ENCODE peak calls at places on chromosomes 2 and 18, in four cellular contexts. K, N, E and F are unnamed samples.

GRCh38 chr2:103167599-103167998 is 405.8 kb downstream of the TMEM182 start:
- DNase-seq in K (no peak), N (no peak), E (no peak), F (no peak)

GRCh38 chr2:148909114-148909513 is 34.1 kb downstream of the KIF5C start:
- DNase-seq in K (no peak), N (no peak), E (no peak), F (no peak)

GRCh38 chr2:28598484-28598883 is 102.6 kb downstream of the PLB1 start:
- DNase-seq in K (no peak), N (no peak), E (no peak), F (no peak)

GRCh38 chr2:134189009-134189717 is 64.7 kb upstream of the MGAT5 start:
- DNase-seq in K (no peak), N (no peak), E (no peak), F (peak)

GRCh38 chr18:29154758-29155725 is 978.1 kb upstream of the CDH2 start:
- DNase-seq in K (no peak), N (no peak), E (no peak), F (no peak)

GRCh38 chr2:28378679-28379392 is 13.8 kb upstream of the FOSL2 start:
- DNase-seq in K (no peak), N (no peak), E (no peak), F (no peak)

GRCh38 chr2:36389081-36389480 is 33.5 kb downstream of the CRIM1 start:
- DNase-seq in K (no peak), N (no peak), E (no peak), F (peak)

GRCh38 chr2:83594841-83595720 is 864.0 kb downstream of the SUCLG1 start:
- DNase-seq in K (no peak), N (no peak), E (no peak), F (no peak)

GRCh38 chr2:230042195-230042594 is 26.5 kb downstream of the SLC16A14 start:
- DNase-seq in K (no peak), N (no peak), E (no peak), F (no peak)

GRCh38 chr2:101986804-101987740 is 4.7 kb upstream of the IL1R2 start:
- DNase-seq in K (peak), N (no peak), E (no peak), F (no peak)

GRCh38 chr2:172745636-172746035 is 10.0 kb downstream of the RAPGEF4 start:
- DNase-seq in K (no peak), N (no peak), E (no peak), F (no peak)

GRCh38 chr18:46469186-46469915 is 187.7 kb downstream of the LOXHD1 start:
- DNase-seq in K (no peak), N (no peak), E (no peak), F (no peak)

GRCh38 chr2:80592106-80592505 is 287.6 kb upstream of the LRRTM1 start:
- DNase-seq in K (no peak), N (no peak), E (no peak), F (no peak)

GRCh38 chr2:173792166-173792565 is 173.0 kb downstream of the SP3 start:
- DNase-seq in K (no peak), N (no peak), E (no peak), F (no peak)

GRCh38 chr2:181673178-181673577 is 7.1 kb downstream of the NEUROD1 start:
- DNase-seq in K (no peak), N (peak), E (no peak), F (no peak)

GRCh38 chr2:215590353-215590752 is 154.5 kb upstream of the FN1 start:
- DNase-seq in K (peak), N (no peak), E (no peak), F (no peak)

GRCh38 chr18:49305688-49306336 is 154.6 kb downstream of the DYM start:
- DNase-seq in K (no peak), N (no peak), E (no peak), F (no peak)

GRCh38 chr2:96353606-96354095 is 18.1 kb downstream of the NCAPH start:
- DNase-seq in K (no peak), N (no peak), E (no peak), F (no peak)

GRCh38 chr2:37869756-37870155 is 55.3 kb upstream of the RMDN2 start:
- DNase-seq in K (no peak), N (no peak), E (no peak), F (no peak)

GRCh38 chr2:39994151-39994550 is 215.1 kb upstream of the THUMPD2 start:
- DNase-seq in K (no peak), N (no peak), E (no peak), F (no peak)

GRCh38 chr18:35127201-35127600 is 86.0 kb downstream of the MAPRE2 start:
- DNase-seq in K (peak), N (no peak), E (peak), F (peak)

GRCh38 chr2:67544286-67544685 is 147.2 kb downstream of the ETAA1 start:
- DNase-seq in K (no peak), N (no peak), E (no peak), F (no peak)

DNA sequence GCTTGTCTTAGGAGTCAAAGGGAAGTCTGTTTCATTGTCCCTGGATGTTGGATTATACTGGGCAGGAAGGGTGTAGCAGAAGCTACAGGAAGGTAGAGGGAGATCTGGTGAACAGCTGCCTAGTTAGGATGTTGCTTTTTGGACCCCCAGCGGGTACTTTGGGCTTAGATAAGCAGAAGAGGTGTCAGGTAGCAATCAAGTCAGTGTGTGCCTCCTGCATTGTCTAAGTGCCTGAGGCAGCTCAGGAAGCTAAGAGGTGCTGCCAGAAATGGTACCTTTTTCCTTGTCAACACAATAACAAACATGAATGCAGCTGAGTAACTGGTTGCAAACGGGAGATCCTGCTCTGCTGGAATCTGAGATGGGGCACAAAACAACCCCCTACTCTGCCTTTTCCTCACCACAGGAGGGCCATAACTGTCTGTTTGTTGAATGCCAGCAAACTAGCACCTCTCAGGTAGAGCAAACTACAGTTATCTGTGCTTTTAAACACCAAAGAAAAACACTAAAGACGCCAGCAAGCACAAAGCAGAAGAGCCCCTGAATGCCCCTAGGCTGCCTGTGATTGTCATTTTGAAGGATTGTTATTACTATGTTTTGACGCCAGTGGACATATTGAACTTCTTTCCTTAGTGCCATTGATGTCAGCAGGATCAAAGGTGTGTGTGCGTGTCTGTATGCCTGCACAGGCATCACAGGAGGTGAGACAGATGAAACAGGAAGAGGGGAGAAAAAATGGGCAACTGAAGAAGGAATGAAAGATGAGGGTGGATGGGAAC is 151.4 kb downstream of the ETAA1 start:
- DNase-seq in K (no peak), N (no peak), E (no peak), F (no peak)
- TF ChIP-seq REST in K (no peak), N (no peak), E (no peak), F (no peak)

GRCh38 chr2:9298583-9298982 is 92.0 kb downstream of the ASAP2 start:
- DNase-seq in K (no peak), N (no peak), E (no peak), F (no peak)

GRCh38 chr2:9297807-9298206 is 91.2 kb downstream of the ASAP2 start:
- DNase-seq in K (no peak), N (no peak), E (no peak), F (no peak)

GRCh38 chr2:9294764-9295163 is 88.2 kb downstream of the ASAP2 start:
- DNase-seq in K (no peak), N (no peak), E (no peak), F (no peak)

GRCh38 chr2:9296559-9296958 is 89.9 kb downstream of the ASAP2 start:
- DNase-seq in K (no peak), N (no peak), E (no peak), F (no peak)

GRCh38 chr2:9297156-9297555 is 90.5 kb downstream of the ASAP2 start:
- DNase-seq in K (no peak), N (no peak), E (no peak), F (no peak)
- TF ChIP-seq ESRRA in K (no peak), N (no peak), E (no peak), F (no peak)

GRCh38 chr18:40437517-40437916 is 1517.5 kb upstream of the PIK3C3 start:
- DNase-seq in K (no peak), N (no peak), E (no peak), F (no peak)
- TF ChIP-seq REST in K (no peak), N (no peak), E (no peak), F (no peak)

DNA sequence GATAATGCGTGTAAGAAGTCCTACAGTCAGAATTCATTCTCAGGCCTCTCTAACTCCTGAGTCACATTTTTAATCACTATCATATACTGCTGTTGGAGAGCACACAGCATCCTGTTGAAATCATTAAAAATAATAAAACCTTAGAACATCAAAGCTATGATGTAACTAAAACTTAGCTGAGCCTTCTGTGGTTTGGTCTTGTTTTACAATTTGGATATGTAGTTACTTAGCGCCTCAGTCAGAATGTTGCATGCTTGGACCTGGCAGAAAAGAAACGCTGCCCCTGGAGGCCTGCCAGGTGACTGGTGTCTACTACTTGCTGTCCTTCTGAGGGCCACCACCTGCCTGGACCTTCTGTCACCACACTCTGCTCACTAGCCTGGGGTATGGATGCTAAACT is 261.1 kb upstream of the RASGRP3 start:
- DNase-seq in K (no peak), N (no peak), E (no peak), F (no peak)
- TF ChIP-seq ESRRA in K (no peak), N (no peak), E (no peak), F (no peak)

DNA sequence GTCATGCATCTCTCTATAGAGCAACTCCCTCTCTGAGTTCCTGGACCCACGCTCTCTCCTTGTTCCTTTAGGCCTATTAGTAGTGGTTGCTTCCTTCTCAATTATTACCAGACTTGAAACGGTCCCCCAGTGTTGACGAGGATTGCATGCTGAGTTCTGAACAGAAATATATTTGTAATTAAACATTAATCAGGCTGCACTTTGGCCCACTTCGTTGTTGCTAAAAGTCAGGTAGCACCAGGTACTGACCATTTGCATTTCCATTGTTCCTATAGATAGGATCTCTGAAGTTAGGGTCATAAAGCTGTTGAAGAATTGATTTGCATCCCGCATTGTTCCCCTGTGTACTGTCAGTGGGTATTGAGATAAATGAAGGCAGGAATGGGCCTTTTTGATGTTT is 36.9 kb upstream of the TTR start:
- DNase-seq in K (no peak), N (no peak), E (no peak), F (no peak)
- TF ChIP-seq REST in K (no peak), N (no peak), E (no peak), F (no peak)

GRCh38 chr18:70374154-70374553 is 85.3 kb downstream of the SOCS6 start:
- DNase-seq in K (no peak), N (no peak), E (no peak), F (peak)
- TF ChIP-seq ESRRA in K (no peak), N (no peak), E (no peak), F (no peak)

GRCh38 chr2:207772844-207773205 is 3.1 kb upstream of the FZD5 start:
- DNase-seq in K (no peak), N (no peak), E (no peak), F (no peak)

GRCh38 chr2:207771421-207771820 is 1.7 kb upstream of the FZD5 start:
- DNase-seq in K (no peak), N (no peak), E (no peak), F (no peak)

GRCh38 chr2:207768891-207769596 is 662 bp downstream of the FZD5 start:
- DNase-seq in K (peak), N (no peak), E (peak), F (peak)

GRCh38 chr2:207772081-207772843 is 2.6 kb upstream of the FZD5 start:
- DNase-seq in K (no peak), N (no peak), E (peak), F (no peak)

GRCh38 chr2:207770602-207771404 is 1.1 kb upstream of the FZD5 start:
- DNase-seq in K (no peak), N (no peak), E (no peak), F (no peak)
- TF ChIP-seq REST in K (no peak), N (no peak), E (no peak), F (no peak)

DNA sequence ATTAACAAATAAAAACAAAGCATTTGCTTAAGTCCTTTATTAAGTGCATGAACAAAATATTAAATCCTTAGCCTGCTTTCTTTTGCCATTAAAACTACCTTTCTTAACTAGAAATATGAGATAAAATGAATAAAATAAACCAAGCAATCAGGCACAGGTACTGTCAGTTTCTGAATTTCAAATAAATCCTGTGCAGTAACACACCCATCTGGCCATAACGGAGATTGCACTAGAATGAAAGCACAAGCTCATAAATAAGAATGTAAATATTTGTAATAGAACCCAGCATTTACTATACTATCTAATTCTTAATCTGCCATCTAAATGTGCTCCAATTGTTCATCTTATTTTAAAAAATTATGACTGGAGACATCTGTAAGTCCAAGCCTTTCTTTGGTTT is 31.9 kb downstream of the PRKRA start:
- DNase-seq in K (no peak), N (no peak), E (peak), F (no peak)
- TF ChIP-seq ESRRA in K (no peak), N (no peak), E (no peak), F (no peak)

GRCh38 chr2:145287686-145288085 is 767.8 kb upstream of the ZEB2 start:
- DNase-seq in K (no peak), N (no peak), E (no peak), F (no peak)

GRCh38 chr2:145288650-145289496 is 769.0 kb upstream of the ZEB2 start:
- DNase-seq in K (no peak), N (no peak), E (peak), F (no peak)

GRCh38 chr2:145284551-145284950 is 764.6 kb upstream of the ZEB2 start:
- DNase-seq in K (no peak), N (no peak), E (no peak), F (no peak)

GRCh38 chr2:145283131-145283530 is 763.2 kb upstream of the ZEB2 start:
- DNase-seq in K (no peak), N (no peak), E (no peak), F (no peak)

DNA sequence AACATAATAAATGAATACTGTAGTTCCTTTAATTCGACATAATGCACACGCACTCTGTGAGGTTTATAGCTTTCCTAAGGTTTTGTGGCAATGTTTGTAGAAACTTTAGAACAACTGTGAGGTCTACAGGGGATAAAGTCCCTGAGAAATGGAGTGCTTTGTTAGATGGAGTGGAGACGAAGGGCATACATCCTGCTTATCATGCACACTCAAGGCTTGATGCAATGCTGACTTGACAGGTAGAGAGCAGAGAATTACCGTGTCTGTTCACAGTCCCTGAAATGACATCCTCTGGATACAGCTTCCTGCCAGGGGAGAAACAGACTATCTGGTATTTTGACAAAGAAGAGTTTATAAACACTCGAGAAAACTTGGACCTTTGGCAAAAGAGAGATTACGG is 766.8 kb upstream of the ZEB2 start:
- DNase-seq in K (no peak), N (no peak), E (no peak), F (no peak)
- TF ChIP-seq REST in K (no peak), N (no peak), E (no peak), F (no peak)